ENCODE peak calls at places on chromosome 12, in five cellular contexts. V is H9, L is neuronal stem cell, G is mesenchymal stem cell, O is H1. D is an unnamed sample.

GRCh38 chr12:124217508-124217981 is 77.3 kb upstream of the RFLNA start:
- DNase-seq in V (no peak), L (peak), G (no peak), O (no peak), D (no peak)

GRCh38 chr12:108063192-108063591 is 65.9 kb upstream of the WSCD2 start:
- DNase-seq in V (no peak), L (peak), G (no peak), O (no peak), D (peak)

GRCh38 chr12:30417697-30418231 is 277.9 kb downstream of the IPO8 start:
- DNase-seq in V (no peak), L (no peak), G (peak), O (no peak), D (no peak)

GRCh38 chr12:45278447-45278846 is 62.6 kb downstream of the ANO6 start:
- DNase-seq in V (no peak), L (no peak), G (no peak), O (no peak), D (no peak)

GRCh38 chr12:86801439-86801838 is 545.2 kb upstream of the MGAT4C start:
- DNase-seq in V (no peak), L (no peak), G (no peak), O (no peak), D (no peak)

GRCh38 chr12:124713041-124713435 is 145.6 kb upstream of the NCOR2 start:
- DNase-seq in V (no peak), L (no peak), G (no peak), O (no peak), D (peak)

GRCh38 chr12:122203301-122203967 is at the start of gene B3GNT4:
- DNase-seq in V (peak), L (no peak), G (peak), O (peak), D (peak)

GRCh38 chr12:80442426-80443222 is 1.4 kb upstream of the PTPRQ start:
- DNase-seq in V (no peak), L (no peak), G (no peak), O (no peak), D (peak)

GRCh38 chr12:88273450-88273849 is 131.3 kb downstream of the TMTC3 start:
- DNase-seq in V (no peak), L (no peak), G (no peak), O (no peak), D (no peak)

GRCh38 chr12:53097207-53097563 is 282 bp upstream of the IGFBP6 start:
- DNase-seq in V (peak), L (no peak), G (peak), O (no peak), D (no peak)

GRCh38 chr12:53098354-53098981 is 1.0 kb downstream of the IGFBP6 start:
- DNase-seq in V (peak), L (no peak), G (peak), O (no peak), D (no peak)

GRCh38 chr12:53098982-53099651 is 1.6 kb downstream of the IGFBP6 start:
- DNase-seq in V (peak), L (peak), G (peak), O (peak), D (peak)

GRCh38 chr12:53096761-53097160 is 706 bp upstream of the IGFBP6 start:
- DNase-seq in V (no peak), L (no peak), G (peak), O (peak), D (no peak)

GRCh38 chr12:53097564-53098353 is at the start of gene IGFBP6:
- DNase-seq in V (peak), L (peak), G (peak), O (peak), D (no peak)
- H4K8ac ChIP-seq in V (no peak), L (no peak), G (peak), O (peak), D (no peak)

GRCh38 chr12:12718382-12718761 is 1.2 kb downstream of the CDKN1B start:
- DNase-seq in V (no peak), L (no peak), G (peak), O (no peak), D (no peak)

GRCh38 chr12:12716151-12716844 is 870 bp upstream of the CDKN1B start:
- DNase-seq in V (no peak), L (no peak), G (peak), O (no peak), D (no peak)

GRCh38 chr12:12717586-12718381 is 616 bp downstream of the CDKN1B start:
- DNase-seq in V (peak), L (no peak), G (peak), O (peak), D (peak)

GRCh38 chr12:12715459-12716150 is 1.6 kb upstream of the CDKN1B start:
- DNase-seq in V (no peak), L (no peak), G (peak), O (no peak), D (no peak)

DNA sequence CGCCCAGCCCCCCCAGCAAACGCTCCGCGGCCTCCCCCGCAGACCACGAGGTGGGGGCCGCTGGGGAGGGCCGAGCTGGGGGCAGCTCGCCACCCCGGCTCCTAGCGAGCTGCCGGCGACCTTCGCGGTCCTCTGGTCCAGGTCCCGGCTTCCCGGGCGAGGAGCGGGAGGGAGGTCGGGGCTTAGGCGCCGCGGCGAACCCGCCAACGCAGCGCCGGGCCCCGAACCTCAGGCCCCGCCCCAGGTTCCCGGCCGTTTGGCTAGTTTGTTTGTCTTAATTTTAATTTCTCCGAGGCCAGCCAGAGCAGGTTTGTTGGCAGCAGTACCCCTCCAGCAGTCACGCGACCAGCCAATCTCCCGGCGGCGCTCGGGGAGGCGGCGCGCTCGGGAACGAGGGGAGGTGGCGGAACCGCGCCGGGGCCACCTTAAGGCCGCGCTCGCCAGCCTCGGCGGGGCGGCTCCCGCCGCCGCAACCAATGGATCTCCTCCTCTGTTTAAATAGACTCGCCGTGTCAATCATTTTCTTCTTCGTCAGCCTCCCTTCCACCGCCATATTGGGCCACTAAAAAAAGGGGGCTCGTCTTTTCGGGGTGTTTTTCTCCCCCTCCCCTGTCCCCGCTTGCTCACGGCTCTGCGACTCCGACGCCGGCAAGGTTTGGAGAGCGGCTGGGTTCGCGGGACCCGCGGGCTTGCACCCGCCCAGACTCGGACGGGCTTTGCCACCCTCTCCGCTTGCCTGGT is at the start of gene CDKN1B:
- DNase-seq in V (peak), L (peak), G (peak), O (peak), D (peak)
- H3K4ac ChIP-seq in V (no peak), L (peak), G (peak), O (peak), D (peak)

DNA sequence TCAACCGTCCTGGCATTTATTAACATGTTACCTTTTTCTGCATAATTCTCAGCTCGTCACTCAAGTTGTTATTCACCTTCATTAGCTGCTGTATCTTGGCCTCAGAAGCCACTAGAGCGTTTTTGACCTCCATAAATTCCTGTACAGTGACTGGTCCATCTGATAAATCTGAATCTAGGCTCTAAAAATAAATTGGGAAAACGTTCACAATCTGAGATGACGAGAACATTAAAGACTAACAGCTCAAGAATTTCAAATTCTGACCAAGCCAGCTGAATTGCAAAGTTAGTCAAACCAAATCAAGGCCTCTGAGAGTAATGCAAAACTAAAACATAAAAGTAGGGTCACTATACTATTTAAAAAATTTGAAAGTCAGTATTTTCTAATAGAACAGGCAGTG is 45.0 kb downstream of the GIT2 start:
- DNase-seq in V (no peak), L (no peak), G (peak), O (no peak), D (peak)
- H2BK12ac ChIP-seq in V (no peak), L (no peak), G (no peak), O (no peak), D (no peak)

GRCh38 chr12:24903305-24904088 is 45.4 kb downstream of the BCAT1 start:
- DNase-seq in V (no peak), L (no peak), G (peak), O (no peak), D (no peak)
- H4K8ac ChIP-seq in V (no peak), L (no peak), G (peak), O (no peak), D (peak)

GRCh38 chr12:1501001-1501400 is 93.4 kb downstream of the FBXL14 start:
- DNase-seq in V (no peak), L (no peak), G (no peak), O (no peak), D (no peak)

GRCh38 chr12:1503281-1503711 is 91.1 kb downstream of the FBXL14 start:
- DNase-seq in V (peak), L (no peak), G (no peak), O (peak), D (no peak)

GRCh38 chr12:1502441-1502785 is 92.0 kb downstream of the FBXL14 start:
- DNase-seq in V (peak), L (no peak), G (no peak), O (no peak), D (no peak)

GRCh38 chr12:1502856-1503255 is 91.5 kb downstream of the FBXL14 start:
- DNase-seq in V (peak), L (no peak), G (no peak), O (peak), D (no peak)

DNA sequence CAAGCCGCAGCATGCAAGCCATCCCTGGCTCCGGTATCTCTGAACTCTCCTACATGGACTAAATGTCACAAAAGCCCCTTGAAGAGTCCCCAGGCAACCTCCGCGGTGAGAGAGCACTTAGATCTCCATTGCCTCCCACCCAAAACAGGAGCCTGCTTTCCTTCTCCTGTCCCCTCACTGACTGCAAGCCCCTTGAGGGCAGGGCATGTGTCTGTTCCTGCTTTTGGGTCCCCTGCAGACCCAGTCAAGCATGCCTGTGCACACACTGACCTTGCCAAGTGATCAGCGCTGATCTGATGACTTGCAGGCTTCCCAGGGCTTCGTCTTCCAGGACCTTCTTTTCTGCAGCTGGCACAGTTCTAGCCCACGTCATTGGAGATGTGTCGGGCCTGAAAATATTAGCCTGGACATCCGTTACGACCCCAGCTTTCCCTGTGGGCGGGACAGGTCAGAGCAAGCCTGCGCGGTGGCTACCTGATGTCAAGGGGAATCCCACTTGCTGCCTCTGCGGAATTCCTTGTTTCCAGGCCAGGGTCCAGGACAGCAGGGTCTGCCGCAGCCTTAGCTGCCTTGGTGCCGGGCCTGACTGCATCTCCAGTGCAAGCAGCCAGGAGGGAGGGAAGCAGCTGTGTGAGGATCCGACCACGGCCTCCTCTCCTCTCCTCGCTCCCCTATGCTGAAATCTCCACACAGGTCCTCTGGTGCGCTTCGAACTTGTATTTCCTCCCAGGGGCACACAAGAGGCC is 92.5 kb downstream of the FBXL14 start:
- DNase-seq in V (peak), L (no peak), G (no peak), O (no peak), D (no peak)
- H3K4ac ChIP-seq in V (no peak), L (no peak), G (no peak), O (no peak), D (no peak)

DNA sequence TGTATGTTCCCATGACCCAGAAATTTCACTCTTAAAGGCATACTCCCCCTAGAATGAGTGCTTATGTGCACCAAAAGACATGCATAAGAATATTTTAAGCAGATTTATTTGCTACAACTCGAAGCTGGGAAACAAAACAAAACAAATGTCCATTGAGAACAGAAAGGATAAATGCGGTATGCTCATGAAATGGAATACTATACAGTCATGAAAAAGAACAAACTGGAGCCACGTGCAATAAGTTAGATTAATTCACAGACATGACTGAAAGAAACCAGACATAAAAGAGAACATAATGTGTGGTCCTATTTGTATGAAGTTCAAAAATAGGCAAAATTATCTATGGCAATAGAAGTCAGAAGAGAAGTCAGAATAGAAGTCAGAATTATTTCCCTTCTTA is 69.9 kb downstream of the TBX3 start:
- DNase-seq in V (no peak), L (no peak), G (no peak), O (no peak), D (no peak)
- H2BK12ac ChIP-seq in V (no peak), L (no peak), G (no peak), O (no peak), D (no peak)

DNA sequence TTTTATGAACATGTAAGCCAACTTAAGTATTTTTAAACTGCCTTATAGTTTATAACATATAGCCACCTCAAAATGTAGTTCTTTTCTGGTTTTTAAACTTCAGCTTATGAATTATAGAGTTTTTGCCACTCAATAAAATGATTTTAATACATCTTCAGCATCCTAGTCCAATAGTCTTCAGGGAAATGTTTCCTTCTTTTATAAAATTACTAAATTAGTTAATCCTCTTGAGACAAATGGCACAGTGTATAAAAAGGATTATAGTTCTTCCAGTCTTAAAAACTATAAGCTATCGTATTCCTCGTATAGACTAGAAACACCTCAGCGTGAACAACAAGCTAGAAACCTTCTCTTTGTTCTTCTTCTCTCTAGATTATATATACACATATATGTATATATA is at the start of gene OR6C74:
- DNase-seq in V (no peak), L (no peak), G (no peak), O (no peak), D (no peak)
- H4K8ac ChIP-seq in V (no peak), L (no peak), G (no peak), O (no peak), D (no peak)

D was measured in trophoblast cell.